ENCODE peak calls at places on chromosomes 5 and 9, in five cellular contexts. Q is lung, J is sigmoid colon, O is SK-N-SH, W is thoracic aorta. A is an unnamed sample.
A peak's percentile ranks its signal among the peaks of the same experiment; 100 is the strongest.

GRCh38 chr5:27242258-27242626 is 203.9 kb upstream of the CDH9 start:
- DNase-seq in W (no peak), J (no peak), Q (no peak), O (no peak), A (no peak)

GRCh38 chr9:34809504-34810186 is 99.7 kb upstream of the CCL21 start:
- DNase-seq in O (peak; percentile 78), J (no peak), W (no peak), Q (no peak), A (peak; percentile 4)

GRCh38 chr5:159657766-159658165 is 258.5 kb upstream of the ADRA1B start:
- DNase-seq in Q (no peak), W (no peak), O (no peak), J (no peak), A (no peak)

GRCh38 chr9:1200847-1201251 is 150.7 kb downstream of the DMRT2 start:
- DNase-seq in W (no peak), J (no peak), Q (peak; percentile 33), O (no peak), A (peak; percentile 15)

GRCh38 chr5:86354664-86355063 is 263.1 kb upstream of the COX7C start:
- DNase-seq in J (no peak), Q (no peak), W (no peak), O (no peak), A (no peak)

GRCh38 chr5:22560115-22560514 is 293.0 kb downstream of the CDH12 start:
- DNase-seq in Q (no peak), J (no peak), O (no peak), W (no peak), A (no peak)

GRCh38 chr9:22169732-22170131 is 160.6 kb upstream of the CDKN2B start:
- DNase-seq in Q (no peak), W (no peak), O (no peak), J (no peak), A (no peak)

GRCh38 chr5:32274548-32275420 is 38.0 kb downstream of the MTMR12 start:
- DNase-seq in Q (no peak), W (no peak), O (no peak), J (no peak), A (no peak)

GRCh38 chr5:38039826-38040225 is 200.0 kb upstream of the GDNF start:
- DNase-seq in O (no peak), J (no peak), W (no peak), Q (no peak), A (no peak)

GRCh38 chr9:30746589-30746988 is 1637.9 kb upstream of the ACO1 start:
- DNase-seq in J (no peak), W (no peak), Q (no peak), O (no peak), A (no peak)

GRCh38 chr9:33249983-33250382 is 10.0 kb downstream of the SPINK4 start:
- DNase-seq in J (no peak), Q (no peak), W (no peak), O (no peak), A (no peak)

GRCh38 chr5:10374623-10375022 is 21.1 kb downstream of the MARCHF6 start:
- DNase-seq in O (no peak), W (no peak), Q (no peak), J (no peak), A (no peak)
- H3K9me3 ChIP-seq in O (no peaks in the 10 kb centered on the region), W (no peaks in the 10 kb centered on the region), Q (no peaks in the 10 kb centered on the region), J (no peaks in the 10 kb centered on the region), A (no peaks in the 10 kb centered on the region)

DNA sequence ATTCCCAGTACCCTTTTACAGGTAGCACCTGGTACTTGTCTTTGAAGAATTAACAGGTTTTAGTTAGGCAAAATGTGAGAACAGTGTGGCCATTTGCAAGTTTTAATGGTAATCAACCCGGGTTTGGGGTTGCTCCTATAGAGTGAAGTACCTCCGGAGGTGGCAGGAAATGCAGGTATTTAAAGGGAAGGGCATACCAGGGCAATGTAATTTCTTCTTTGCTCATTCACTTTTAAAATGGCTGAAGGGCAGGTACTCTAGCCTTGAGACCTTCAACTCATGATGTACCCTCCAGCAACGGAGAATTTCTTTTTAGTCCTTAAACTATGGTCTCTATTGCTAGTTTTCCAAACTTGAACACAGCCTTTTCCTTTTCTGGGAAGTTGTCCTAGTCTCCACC is 1.3 kb upstream of the HSPA4 start:
- DNase-seq in J (no peak), Q (no peak), O (no peak), W (no peak), A (no peak)
- H3K27ac ChIP-seq in J (peak overlapping the region; percentile 98), Q (peak overlapping the region; percentile 96), O (peak overlapping the region; percentile 97), W (peak overlapping the region; percentile 99), A (peak overlapping the region; percentile 100)

GRCh38 chr5:130731839-130732238 is 433.2 kb downstream of the HINT1 start:
- DNase-seq in O (no peak), Q (no peak), W (no peak), J (no peak), A (no peak)
- H3K9me3 ChIP-seq in O (no peaks in the 10 kb centered on the region), Q (peaks cover 3% of the 10 kb centered on the region), W (peaks cover 10% of the 10 kb centered on the region), J (peaks cover 5% of the 10 kb centered on the region), A (no peaks in the 10 kb centered on the region)

DNA sequence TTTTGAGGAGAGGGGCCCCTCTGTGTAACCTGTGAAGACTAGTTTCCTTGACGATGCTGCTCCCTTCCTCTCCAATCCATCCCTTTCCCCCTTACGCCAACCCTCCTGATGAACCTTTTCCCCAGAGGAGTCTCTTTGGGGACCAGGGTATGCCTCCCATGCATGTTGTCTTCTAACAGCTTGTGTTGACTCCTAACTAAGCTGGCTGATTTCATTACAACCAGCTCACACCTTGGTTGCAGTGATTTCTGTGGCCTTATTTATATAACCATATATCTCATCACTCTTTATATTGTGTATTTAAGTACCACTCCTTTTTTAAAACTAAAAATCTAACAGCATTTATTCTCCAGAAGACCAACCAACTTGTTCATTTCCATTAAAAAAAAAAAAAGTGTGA is 42.5 kb downstream of the SFXN1 start:
- DNase-seq in Q (no peak), O (no peak), J (no peak), W (no peak), A (no peak)
- H3K27ac ChIP-seq in Q (no peak overlapping the region), O (no peak overlapping the region), J (no peak overlapping the region), W (no peak overlapping the region), A (no peak overlapping the region)

GRCh38 chr5:90934091-90934719 is 375.6 kb downstream of the ADGRV1 start:
- DNase-seq in Q (no peak), O (no peak), J (no peak), W (no peak), A (no peak)

GRCh38 chr5:90932052-90932699 is 373.6 kb downstream of the ADGRV1 start:
- DNase-seq in Q (peak; percentile 58), J (peak; percentile 75), O (peak; percentile 77), W (peak; percentile 6), A (peak; percentile 65)

GRCh38 chr5:90930756-90931431 is 372.3 kb downstream of the ADGRV1 start:
- DNase-seq in O (no peak), W (no peak), J (no peak), Q (no peak), A (no peak)

GRCh38 chr5:90933298-90933697 is 374.7 kb downstream of the ADGRV1 start:
- DNase-seq in O (no peak), W (no peak), J (no peak), Q (no peak), A (no peak)

GRCh38 chr5:90930062-90930461 is 371.5 kb downstream of the ADGRV1 start:
- DNase-seq in J (no peak), Q (no peak), O (no peak), W (no peak), A (no peak)
- H3K9me3 ChIP-seq in J (no peaks in the 10 kb centered on the region), Q (no peaks in the 10 kb centered on the region), O (peaks cover 3% of the 10 kb centered on the region), W (no peaks in the 10 kb centered on the region), A (no peaks in the 10 kb centered on the region)

DNA sequence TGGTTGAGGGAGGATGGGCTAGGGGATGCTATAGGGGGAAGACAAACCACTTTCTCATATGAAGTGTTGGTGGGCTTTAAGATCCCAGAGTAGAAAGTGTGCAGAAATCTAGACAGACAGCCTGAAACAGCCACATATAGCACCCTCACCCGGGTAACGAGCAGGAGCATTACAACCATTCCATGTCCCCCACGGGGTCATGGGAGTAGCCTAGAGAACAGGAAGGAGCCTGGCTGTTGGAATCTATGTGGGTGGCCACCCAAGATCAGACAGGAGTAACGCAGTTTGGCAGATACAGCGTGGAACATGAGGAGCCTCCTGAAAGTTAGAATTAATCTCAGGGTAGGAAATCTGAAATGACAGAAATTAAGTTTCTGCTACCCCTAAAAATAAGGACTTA is 146.1 kb upstream of the RAI14 start:
- DNase-seq in Q (no peak), W (no peak), J (no peak), O (no peak), A (no peak)
- H3K27ac ChIP-seq in Q (no peak overlapping the region), W (no peak overlapping the region), J (peak overlapping the region; percentile 75), O (no peak overlapping the region), A (peak overlapping the region; percentile 48)

GRCh38 chr5:180251887-180252286 is 40.0 kb downstream of the MAPK9 start:
- DNase-seq in W (no peak), O (no peak), Q (no peak), J (no peak), A (no peak)
- H3K9me3 ChIP-seq in W (peaks cover 77% of the 10 kb centered on the region), O (peaks cover 18% of the 10 kb centered on the region), Q (peaks cover 16% of the 10 kb centered on the region), J (peaks cover 45% of the 10 kb centered on the region), A (peaks cover 13% of the 10 kb centered on the region)

GRCh38 chr9:116605060-116605459 is 82.0 kb upstream of the TRIM32 start:
- DNase-seq in O (peak; percentile 69), Q (no peak), W (no peak), J (no peak), A (no peak)

DNA sequence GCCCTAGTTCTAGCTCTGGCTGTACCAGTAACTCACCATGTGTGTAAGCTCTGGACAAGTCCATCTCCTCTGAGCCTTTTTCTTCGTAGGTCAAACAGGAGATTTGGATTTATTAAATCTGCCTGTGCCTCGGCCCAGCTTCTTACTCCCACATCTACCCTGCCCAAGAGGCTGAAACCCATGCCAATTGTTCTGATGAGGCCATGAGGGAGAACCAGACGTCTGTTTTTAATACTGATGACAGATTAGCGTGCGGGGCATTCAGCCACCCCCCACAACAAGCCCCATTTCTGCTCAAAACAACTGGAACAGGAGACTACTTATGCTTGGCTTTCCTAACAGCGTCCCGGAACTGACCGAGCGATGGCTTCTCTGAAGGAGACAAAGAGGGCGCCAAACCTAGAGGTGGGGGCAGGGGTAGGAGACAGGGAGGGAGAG is 81.2 kb upstream of the TRIM32 start:
- DNase-seq in J (no peak), O (peak; percentile 53), W (no peak), Q (no peak), A (no peak)
- H3K27ac ChIP-seq in J (no peak overlapping the region), O (no peak overlapping the region), W (peak overlapping the region; percentile 45), Q (no peak overlapping the region), A (no peak overlapping the region)